ENCODE peak calls at places on chromosome 22, in six cellular contexts. Q is endothelial cell of umbilical vein, C is GM23338, P is SK-N-SH, T is sigmoid colon, Y is HepG2. U is an unnamed sample.

GRCh38 chr22:46815896-46816721 is 53.7 kb downstream of the TBC1D22A start:
- DNase-seq in T (no peak), C (peak), P (no peak), Q (no peak), Y (peak), U (peak)

GRCh38 chr22:28075260-28075981 is 156.4 kb upstream of the PITPNB start:
- DNase-seq in T (peak), C (no peak), P (no peak), Y (peak), Q (peak), U (no peak)

GRCh38 chr22:40721266-40721665 is 42.0 kb downstream of the MCHR1 start:
- DNase-seq in P (peak), C (peak), T (no peak), Y (peak), Q (no peak), U (no peak)

GRCh38 chr22:25452116-25452700 is 112.3 kb upstream of the GRK3 start:
- DNase-seq in T (no peak), C (no peak), P (no peak), Y (no peak), Q (no peak), U (no peak)

GRCh38 chr22:17767236-17768065 is 6.8 kb downstream of the BID start:
- DNase-seq in Q (no peak), C (no peak), Y (no peak), T (no peak), P (no peak), U (no peak)

GRCh38 chr22:30922151-30922611 is 46.4 kb downstream of the MORC2 start:
- DNase-seq in P (peak), Q (peak), C (peak), Y (no peak), T (peak), U (peak)

GRCh38 chr22:20560716-20561115 is 53.3 kb downstream of the MED15 start:
- DNase-seq in Y (no peak), P (no peak), T (no peak), Q (no peak), C (no peak), U (no peak)

GRCh38 chr22:46064236-46064965 is 85.9 kb upstream of the PPARA start:
- DNase-seq in Y (no peak), T (peak), P (peak), Q (no peak), C (no peak), U (peak)

GRCh38 chr22:40177738-40178416 is at the start of gene TNRC6B:
- DNase-seq in T (peak), P (peak), Y (peak), Q (peak), C (peak), U (peak)

GRCh38 chr22:17486313-17486712 is 77.0 kb upstream of the SLC25A18 start:
- DNase-seq in P (peak), Q (no peak), T (no peak), C (peak), Y (peak), U (no peak)

GRCh38 chr22:30486118-30486517 is 14.3 kb upstream of the SEC14L3 start:
- DNase-seq in T (no peak), Y (no peak), Q (no peak), C (no peak), P (no peak), U (no peak)

GRCh38 chr22:39144101-39144815 is 8.2 kb downstream of the CBX7 start:
- DNase-seq in P (no peak), C (peak), Y (no peak), Q (no peak), T (peak), U (peak)

GRCh38 chr22:41256254-41256897 is 15.6 kb upstream of the CHADL start:
- DNase-seq in C (no peak), T (no peak), P (no peak), Y (no peak), Q (peak), U (no peak)

GRCh38 chr22:32622004-32622761 is 147.6 kb downstream of the FBXO7 start:
- DNase-seq in T (peak), P (no peak), Q (no peak), Y (peak), C (peak), U (peak)

GRCh38 chr22:32018056-32018455 is 25.0 kb upstream of the SLC5A1 start:
- DNase-seq in Q (no peak), C (no peak), Y (no peak), T (no peak), P (no peak), U (no peak)

GRCh38 chr22:29205598-29206371 is at the start of gene EMID1:
- DNase-seq in T (peak), Q (peak), P (peak), C (peak), Y (no peak), U (peak)

GRCh38 chr22:30235687-30236170 is 10.8 kb downstream of the LIF start:
- DNase-seq in Y (no peak), Q (no peak), C (peak), P (no peak), T (no peak), U (no peak)

GRCh38 chr22:46672731-46673130 is 52.5 kb downstream of the GRAMD4 start:
- DNase-seq in P (no peak), T (no peak), Q (no peak), C (no peak), Y (no peak), U (no peak)

GRCh38 chr22:20247010-20247505 is 21.1 kb downstream of the RTN4R start:
- DNase-seq in Y (no peak), Q (no peak), P (no peak), C (peak), T (no peak), U (no peak)

GRCh38 chr22:26367402-26368245 is 61.4 kb upstream of the ASPHD2 start:
- DNase-seq in T (no peak), Q (peak), C (peak), Y (peak), P (peak), U (no peak)

GRCh38 chr22:30424471-30425326 is 869 bp upstream of the MTFP1 start:
- DNase-seq in P (no peak), Y (no peak), Q (no peak), T (no peak), C (peak), U (no peak)

GRCh38 chr22:32533265-32534068 is 58.9 kb downstream of the FBXO7 start:
- DNase-seq in P (no peak), Y (no peak), C (no peak), Q (no peak), T (no peak), U (no peak)

GRCh38 chr22:30198152-30198845 is 48.3 kb downstream of the LIF start:
- DNase-seq in Q (no peak), C (no peak), Y (no peak), P (no peak), T (no peak), U (no peak)

GRCh38 chr22:24424001-24424900 is 3.1 kb upstream of the ADORA2A start:
- DNase-seq in Y (no peak), Q (no peak), P (no peak), C (peak), T (no peak), U (peak)

GRCh38 chr22:17131686-17132085 is 10.5 kb upstream of the TMEM121B start:
- DNase-seq in Y (no peak), C (peak), P (no peak), Q (no peak), T (peak), U (peak)

GRCh38 chr22:44107341-44107740 is 73.4 kb upstream of the PARVG start:
- DNase-seq in Y (no peak), P (no peak), Q (no peak), T (no peak), C (peak), U (no peak)

GRCh38 chr22:41568811-41569210 is 8.0 kb downstream of the CSDC2 start:
- DNase-seq in Q (no peak), P (peak), Y (no peak), C (no peak), T (no peak), U (no peak)

GRCh38 chr22:41445171-41446056 is 1.2 kb downstream of the TOB2 start:
- DNase-seq in P (no peak), C (peak), Q (peak), Y (no peak), T (peak), U (peak)

GRCh38 chr22:27433585-27434190 is 367.9 kb downstream of the MN1 start:
- DNase-seq in T (no peak), C (no peak), P (no peak), Q (peak), Y (no peak), U (no peak)

GRCh38 chr22:24410110-24410856 is 17.1 kb upstream of the ADORA2A start:
- DNase-seq in Y (no peak), P (peak), T (no peak), C (no peak), Q (no peak), U (no peak)

GRCh38 chr22:39303358-39303757 is 16.1 kb downstream of the RPL3 start:
- DNase-seq in P (no peak), C (no peak), Q (no peak), Y (peak), T (no peak), U (no peak)

GRCh38 chr22:38766076-38766777 is 10.4 kb upstream of the SUN2 start:
- DNase-seq in T (peak), C (peak), Y (peak), Q (peak), P (peak), U (no peak)

GRCh38 chr22:29315286-29316195 is at the start of gene RASL10A:
- DNase-seq in C (peak), T (no peak), Y (no peak), P (peak), Q (no peak), U (peak)

DNA sequence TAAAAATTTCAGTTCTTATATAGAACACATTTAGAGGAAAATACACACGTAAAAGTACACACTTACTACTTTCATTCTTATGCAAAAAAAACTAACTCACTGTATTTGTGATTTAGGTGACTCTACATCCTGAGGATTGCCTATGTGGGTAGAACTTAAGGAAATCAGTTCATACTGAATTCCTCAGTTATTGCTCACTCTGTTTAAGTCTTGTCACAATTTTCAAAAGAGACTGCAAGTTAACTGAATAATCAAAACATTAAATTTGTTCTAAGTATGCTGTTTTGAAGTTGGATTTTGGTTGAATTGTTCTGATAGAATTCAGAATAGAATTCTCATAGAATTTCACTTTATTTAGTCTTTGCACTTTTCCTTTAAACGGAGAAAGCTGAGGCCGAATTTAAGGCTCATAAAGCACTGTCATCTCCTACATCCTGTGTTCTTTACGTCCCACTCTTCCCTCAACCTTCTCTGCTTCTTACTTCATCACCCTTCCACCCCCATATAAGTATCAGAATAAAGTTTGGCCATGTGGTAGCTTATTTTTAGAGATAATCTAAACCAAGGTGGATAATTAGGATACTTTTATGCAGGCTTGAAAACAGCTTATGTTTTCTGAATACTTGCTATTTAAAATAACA is 59.8 kb downstream of the APOL5 start:
- DNase-seq in P (no peak), Q (peak), C (no peak), Y (no peak), T (no peak), U (no peak)
- H3K27ac ChIP-seq in P (peak), Q (peak), C (no peak), Y (no peak), T (no peak), U (no peak)

GRCh38 chr22:37566903-37567798 is 6.9 kb downstream of the CDC42EP1 start:
- DNase-seq in C (peak), T (peak), P (peak), Q (peak), Y (peak), U (peak)
- TF ChIP-seq POLR2AphosphoS5 in C (peak), T (no peak), P (no peak), Q (no peak), Y (no peak), U (peak)

GRCh38 chr22:49522582-49523373 is 304.9 kb downstream of the BRD1 start:
- DNase-seq in Y (no peak), C (no peak), T (peak), P (no peak), Q (no peak), U (peak)
- H3K27ac ChIP-seq in Y (no peak), C (no peak), T (no peak), P (no peak), Q (no peak), U (no peak)

GRCh38 chr22:37675930-37676571 is 615 bp downstream of the LGALS1 start:
- DNase-seq in Y (no peak), C (peak), P (peak), Q (peak), T (peak), U (no peak)
- TF ChIP-seq POLR2AphosphoS5 in Y (no peak), C (no peak), P (no peak), Q (no peak), T (no peak), U (no peak)

DNA sequence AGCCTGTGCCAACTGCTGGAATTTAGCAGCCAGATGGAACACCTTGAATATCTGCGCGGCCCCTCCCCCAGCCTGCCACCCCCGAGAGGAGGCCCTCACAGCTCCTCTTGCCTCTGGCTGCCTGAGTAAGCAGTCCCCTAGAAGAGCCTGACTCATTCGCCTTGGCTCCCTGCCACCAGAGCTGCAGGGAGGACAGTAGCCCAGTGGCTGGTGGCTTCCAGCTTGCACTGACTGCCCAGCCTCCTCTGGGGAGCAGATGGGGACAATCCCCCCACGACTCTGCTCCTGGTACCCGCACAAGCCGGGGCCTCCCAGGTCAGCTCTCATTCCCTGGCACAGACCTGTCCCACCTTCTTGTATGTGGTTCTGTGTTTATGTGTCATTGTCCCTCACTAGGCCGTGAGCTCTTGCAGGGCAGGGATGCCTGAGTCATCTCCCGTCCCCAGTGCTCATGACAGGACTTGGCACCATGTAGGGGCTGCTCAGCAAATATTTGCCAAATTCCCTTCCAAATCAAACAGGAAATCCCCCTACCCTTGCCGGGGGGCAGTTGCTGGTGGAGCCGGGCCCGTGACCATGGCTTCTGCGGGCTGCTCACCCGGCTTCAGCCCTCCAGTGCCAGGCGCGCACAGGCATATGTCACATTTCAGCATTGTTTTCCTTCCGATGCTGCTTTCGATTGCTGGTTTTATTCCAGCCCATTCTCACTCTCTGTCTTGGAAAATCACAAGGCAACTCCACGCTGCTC is 43.6 kb downstream of the CACNG2 start:
- DNase-seq in T (peak), C (no peak), Y (peak), Q (peak), P (peak), U (peak)
- H3K27ac ChIP-seq in T (peak), C (no peak), Y (peak), Q (no peak), P (peak), U (no peak)

GRCh38 chr22:50445880-50446707 is 28.7 kb downstream of the SBF1 start:
- DNase-seq in P (peak), T (no peak), Y (no peak), C (no peak), Q (no peak), U (no peak)

GRCh38 chr22:50445071-50445879 is 29.6 kb downstream of the SBF1 start:
- DNase-seq in P (peak), Y (no peak), C (peak), Q (no peak), T (no peak), U (no peak)

GRCh38 chr22:50444663-50445062 is 30.2 kb downstream of the SBF1 start:
- DNase-seq in Q (peak), C (no peak), Y (no peak), T (no peak), P (no peak), U (no peak)

GRCh38 chr22:50447576-50448551 is 27.0 kb downstream of the SBF1 start:
- DNase-seq in P (no peak), Y (no peak), T (no peak), C (no peak), Q (no peak), U (no peak)

GRCh38 chr22:50446708-50447575 is 27.9 kb downstream of the SBF1 start:
- DNase-seq in Y (no peak), P (no peak), C (no peak), T (no peak), Q (no peak), U (no peak)
- TF ChIP-seq POLR2AphosphoS5 in Y (no peak), P (no peak), C (no peak), T (no peak), Q (peak), U (no peak)

DNA sequence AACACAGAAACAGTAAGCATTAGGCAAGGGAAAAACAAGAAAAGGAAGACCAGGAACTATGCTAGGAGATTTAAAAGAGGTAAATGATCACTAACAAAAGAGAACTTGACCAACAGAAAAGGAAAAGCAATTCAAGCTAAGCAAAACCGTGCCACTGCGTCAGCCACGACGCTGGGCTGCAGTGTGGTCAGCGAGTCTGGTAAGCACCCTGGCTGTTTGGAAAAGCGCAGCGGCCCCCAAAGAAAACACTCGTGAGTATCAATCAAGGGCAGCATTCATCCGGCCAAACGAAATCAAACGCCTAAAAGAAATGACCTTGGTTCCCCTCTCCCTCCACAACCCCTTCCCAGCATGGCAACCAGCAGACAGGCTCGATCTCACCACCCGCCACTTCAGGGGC is 28.8 kb downstream of the PACSIN2 start:
- DNase-seq in Y (no peak), P (no peak), Q (no peak), T (peak), C (no peak), U (no peak)
- H3K27ac ChIP-seq in Y (peak), P (no peak), Q (no peak), T (no peak), C (peak), U (no peak)

GRCh38 chr22:21642584-21643448 is 714 bp downstream of the SDF2L1 start:
- DNase-seq in P (peak), T (no peak), C (peak), Y (peak), Q (peak), U (peak)

GRCh38 chr22:21640810-21641209 is 1.3 kb upstream of the SDF2L1 start:
- DNase-seq in Y (no peak), P (no peak), T (no peak), Q (no peak), C (no peak), U (no peak)

GRCh38 chr22:21641417-21641794 is 696 bp upstream of the SDF2L1 start:
- DNase-seq in C (peak), Y (peak), T (no peak), Q (peak), P (peak), U (no peak)

GRCh38 chr22:21643533-21644357 is 1.6 kb downstream of the SDF2L1 start:
- DNase-seq in P (no peak), C (no peak), Y (no peak), Q (no peak), T (no peak), U (no peak)

DNA sequence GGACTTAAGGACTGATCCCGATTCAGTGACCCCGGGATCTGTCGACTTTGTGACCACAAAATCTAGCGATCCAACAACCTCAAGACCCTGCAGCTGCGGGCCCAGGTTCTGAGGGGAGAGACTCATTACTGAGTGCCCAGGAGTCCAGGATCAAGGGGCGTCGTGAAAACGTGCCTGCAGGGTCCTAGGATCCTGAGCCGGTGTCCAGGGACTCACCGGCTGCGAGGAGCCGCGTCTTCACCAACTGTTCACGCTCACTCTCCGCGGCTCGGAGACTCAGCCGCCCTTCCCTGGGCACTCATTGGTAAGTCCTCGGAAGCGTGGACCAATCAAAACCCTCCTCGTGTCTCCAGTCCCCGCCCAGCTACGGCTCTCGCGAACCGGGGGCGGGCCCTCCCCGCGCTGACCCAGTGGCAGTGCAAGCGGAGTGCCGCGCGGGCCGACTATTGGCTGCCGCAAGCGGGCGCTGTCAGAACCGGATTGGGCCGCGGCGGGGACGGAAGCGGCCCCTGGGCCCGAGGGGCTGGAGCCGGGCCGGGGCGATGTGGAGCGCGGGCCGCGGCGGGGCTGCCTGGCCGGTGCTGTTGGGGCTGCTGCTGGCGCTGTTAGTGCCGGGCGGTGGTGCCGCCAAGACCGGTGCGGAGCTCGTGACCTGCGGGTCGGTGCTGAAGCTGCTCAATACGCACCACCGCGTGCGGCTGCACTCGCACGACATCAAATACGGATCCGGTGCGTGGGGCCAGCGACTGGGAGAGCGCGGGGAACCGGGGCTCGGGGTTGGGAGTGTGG is at the start of gene SDF2L1:
- DNase-seq in C (peak), Y (peak), Q (peak), P (peak), T (peak), U (peak)
- TF ChIP-seq POLR2AphosphoS5 in C (peak), Y (peak), Q (peak), P (peak), T (peak), U (peak)

GRCh38 chr22:37647928-37648327 is 8.5 kb downstream of the SH3BP1 start:
- DNase-seq in P (peak), C (no peak), T (no peak), Q (no peak), Y (no peak), U (no peak)
- H3K27ac ChIP-seq in P (no peak), C (no peak), T (no peak), Q (no peak), Y (no peak), U (no peak)

U was measured in spleen.